ENCODE peak calls at places on chromosome 22, in six cellular contexts. K is ovary, Q is A673, A is BJ, S is GM23248, B is GM12864. U is an unnamed sample.

GRCh38 chr22:41178425-41178975 is 26.6 kb upstream of the L3MBTL2 start:
- DNase-seq in S (no peak), K (peak), A (no peak), B (no peak), Q (no peak), U (no peak)

GRCh38 chr22:33470456-33470855 is 412.3 kb upstream of the SYN3 start:
- DNase-seq in S (no peak), A (no peak), K (no peak), B (no peak), Q (no peak), U (no peak)

GRCh38 chr22:17398159-17398558 is 28.9 kb downstream of the CECR2 start:
- DNase-seq in B (no peak), Q (no peak), A (no peak), K (no peak), S (no peak), U (no peak)

GRCh38 chr22:27474112-27474571 is 327.4 kb downstream of the MN1 start:
- DNase-seq in S (peak), K (no peak), A (no peak), B (no peak), Q (peak), U (no peak)

GRCh38 chr22:44538518-44539315 is 40.7 kb upstream of the RTL6 start:
- DNase-seq in Q (no peak), B (no peak), S (no peak), K (no peak), A (no peak), U (no peak)

GRCh38 chr22:17194213-17194612 is 25.0 kb downstream of the ADA2 start:
- DNase-seq in Q (no peak), A (no peak), K (no peak), B (no peak), S (no peak), U (no peak)

GRCh38 chr22:19446603-19447387 is 716 bp downstream of the C22orf39 start:
- DNase-seq in A (no peak), S (peak), Q (no peak), K (no peak), B (no peak), U (no peak)

GRCh38 chr22:19942886-19943664 is 1.5 kb upstream of the TXNRD2 start:
- DNase-seq in Q (peak), S (peak), B (no peak), K (peak), A (peak), U (no peak)

GRCh38 chr22:42699281-42699681 is 21.4 kb downstream of the A4GALT start:
- DNase-seq in K (no peak), A (no peak), B (no peak), Q (no peak), S (peak), U (no peak)

GRCh38 chr22:49142891-49143290 is 684.8 kb downstream of the BRD1 start:
- DNase-seq in A (no peak), K (no peak), Q (no peak), B (no peak), S (no peak), U (no peak)

GRCh38 chr22:49300241-49300640 is 527.4 kb downstream of the BRD1 start:
- DNase-seq in S (no peak), B (no peak), A (no peak), K (no peak), Q (no peak), U (no peak)

GRCh38 chr22:37502342-37503182 is 16.4 kb upstream of the MFNG start:
- DNase-seq in B (no peak), S (no peak), Q (no peak), K (no peak), A (no peak), U (no peak)

GRCh38 chr22:44668190-44668885 is 33.7 kb upstream of the PRR5 start:
- DNase-seq in K (peak), S (peak), B (no peak), Q (no peak), A (no peak), U (no peak)

GRCh38 chr22:17143101-17143500 is 16.0 kb downstream of the HDHD5 start:
- DNase-seq in A (no peak), K (no peak), S (no peak), Q (no peak), B (no peak), U (no peak)

GRCh38 chr22:46931881-46932280 is 169.4 kb downstream of the TBC1D22A start:
- DNase-seq in A (no peak), Q (no peak), K (no peak), S (no peak), B (no peak), U (no peak)

GRCh38 chr22:17234144-17234623 is 14.9 kb upstream of the ADA2 start:
- DNase-seq in B (no peak), A (no peak), Q (no peak), K (no peak), S (peak), U (no peak)

GRCh38 chr22:27197618-27198017 is 540.2 kb downstream of the MIAT start:
- DNase-seq in A (no peak), Q (no peak), S (no peak), K (no peak), B (no peak), U (no peak)

GRCh38 chr22:37607912-37608476 is 640 bp upstream of the GGA1 start:
- DNase-seq in B (no peak), A (no peak), K (peak), S (no peak), Q (no peak), U (no peak)

GRCh38 chr22:37610480-37611148 is 2.0 kb downstream of the GGA1 start:
- DNase-seq in Q (no peak), K (no peak), S (no peak), A (no peak), B (no peak), U (no peak)

GRCh38 chr22:41638124-41638523 is 17.0 kb downstream of the XRCC6 start:
- DNase-seq in S (no peak), K (no peak), Q (no peak), B (no peak), A (no peak), U (no peak)

GRCh38 chr22:41939981-41940852 is 6.7 kb downstream of the CENPM start:
- DNase-seq in K (no peak), A (no peak), Q (peak), S (no peak), B (peak), U (no peak)

GRCh38 chr22:39458443-39459083 is 1.8 kb downstream of the MGAT3 start:
- DNase-seq in A (no peak), B (no peak), K (no peak), S (no peak), Q (no peak), U (no peak)

GRCh38 chr22:20232781-20233180 is 35.3 kb downstream of the RTN4R start:
- DNase-seq in S (no peak), K (no peak), Q (no peak), A (no peak), B (no peak), U (no peak)

GRCh38 chr22:50640857-50641647 is 13.1 kb upstream of the ARSA start:
- DNase-seq in K (no peak), A (no peak), S (no peak), Q (no peak), B (no peak), U (no peak)

GRCh38 chr22:23755711-23756110 is 1.5 kb upstream of the VPREB3 start:
- DNase-seq in K (no peak), A (no peak), S (no peak), Q (no peak), B (no peak), U (no peak)
- H3K4me3 ChIP-seq in K (no peak), A (no peak), S (no peak), Q (no peak), B (no peak), U (no peak)

GRCh38 chr22:36409067-36409466 is 21.3 kb upstream of the MYH9 start:
- DNase-seq in A (no peak), K (no peak), Q (no peak), B (no peak), S (no peak), U (no peak)
- H3K4me3 ChIP-seq in A (no peak), K (no peak), Q (no peak), B (no peak), S (no peak), U (no peak)

GRCh38 chr22:21652010-21652546 is 10.0 kb downstream of the SDF2L1 start:
- DNase-seq in A (peak), Q (peak), K (peak), B (no peak), S (peak), U (no peak)

GRCh38 chr22:21652547-21653545 is 10.7 kb downstream of the SDF2L1 start:
- DNase-seq in B (no peak), K (no peak), S (no peak), Q (no peak), A (no peak), U (no peak)

GRCh38 chr22:21650823-21651520 is 8.9 kb downstream of the SDF2L1 start:
- DNase-seq in S (peak), K (no peak), A (no peak), Q (no peak), B (no peak), U (no peak)

GRCh38 chr22:21651521-21652009 is 9.5 kb downstream of the SDF2L1 start:
- DNase-seq in A (no peak), B (no peak), Q (no peak), K (no peak), S (no peak), U (peak)

DNA sequence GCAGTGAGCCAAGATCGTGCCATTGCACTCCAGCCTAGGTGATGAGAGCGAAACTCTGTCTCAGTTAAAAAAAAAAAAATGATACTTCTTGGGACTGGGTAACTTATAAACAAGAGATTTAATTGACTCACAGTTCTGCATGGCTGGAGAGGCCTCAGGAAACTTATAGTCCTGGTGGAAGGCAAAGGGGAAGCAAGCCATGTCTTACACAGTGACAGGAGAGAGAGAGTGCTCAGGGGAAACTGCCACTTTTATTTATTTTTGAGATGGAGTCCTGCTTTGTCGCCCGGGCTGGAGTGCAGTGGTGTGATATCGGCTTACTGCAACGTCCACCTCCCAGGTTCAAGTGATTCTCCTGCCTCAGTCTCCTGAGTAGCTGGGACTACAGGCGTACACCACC is 8.2 kb downstream of the SDF2L1 start:
- DNase-seq in K (no peak), B (no peak), S (no peak), Q (no peak), A (no peak), U (no peak)
- H3K4me3 ChIP-seq in K (no peak), B (no peak), S (no peak), Q (no peak), A (no peak), U (no peak)

GRCh38 chr22:24424901-24425775 is 2.3 kb upstream of the ADORA2A start:
- DNase-seq in S (no peak), K (no peak), B (no peak), A (no peak), Q (no peak), U (no peak)
- H3K4me3 ChIP-seq in S (no peak), K (no peak), B (peak), A (no peak), Q (peak), U (no peak)